ENCODE peak calls at places on chromosomes 1 and 21, in eight cellular contexts. J, P, M, S, N, D, K and V are unnamed samples.

GRCh38 chr1:25685938-25686665 is 69.5 kb downstream of the MAN1C1 start:
- DNase-seq in J (no peak), P (no peak), M (no peak), S (no peak), N (no peak), D (no peak), K (no peak), V (no peak)

GRCh38 chr1:34186741-34187494 is 10.2 kb downstream of the C1orf94 start:
- DNase-seq in J (no peak), P (no peak), M (no peak), S (no peak), N (no peak), D (no peak), K (no peak), V (no peak)

GRCh38 chr21:31728952-31729351 is 3.0 kb downstream of the SCAF4 start:
- DNase-seq in J (no peak), P (no peak), M (no peak), S (no peak), N (peak; percentile 25), D (no peak), K (no peak), V (no peak)

GRCh38 chr21:44880762-44881585 is 7.5 kb upstream of the PTTG1IP start:
- DNase-seq in J (no peak), P (no peak), M (no peak), S (no peak), N (peak; percentile 71), D (no peak), K (peak; percentile 37), V (peak; percentile 74)

GRCh38 chr1:52348704-52349301 is 17.2 kb downstream of the CC2D1B start:
- DNase-seq in J (peak; percentile 82), P (no peak), M (no peak), S (no peak), N (peak; percentile 44), D (no peak), K (peak; percentile 49), V (no peak)

GRCh38 chr1:53585116-53585515 is 125.9 kb downstream of the DMRTB1 start:
- DNase-seq in J (no peak), P (peak; percentile 34), M (no peak), S (no peak), N (peak; percentile 83), D (peak; percentile 26), K (no peak), V (no peak)

GRCh38 chr1:52970149-52970548 is 43.1 kb downstream of the SCP2 start:
- DNase-seq in J (peak; percentile 64), P (no peak), M (no peak), S (no peak), N (peak; percentile 20), D (no peak), K (peak; percentile 51), V (peak; percentile 10)

GRCh38 chr1:65207317-65207716 is 59.3 kb downstream of the AK4 start:
- DNase-seq in J (no peak), P (no peak), M (no peak), S (no peak), N (peak; percentile 17), D (no peak), K (no peak), V (no peak)

GRCh38 chr1:29488086-29488793 is 251.9 kb downstream of the PTPRU start:
- DNase-seq in J (no peak), P (no peak), M (no peak), S (no peak), N (no peak), D (no peak), K (no peak), V (no peak)

GRCh38 chr1:165577707-165578106 is 33.9 kb downstream of the LRRC52 start:
- DNase-seq in J (no peak), P (no peak), M (no peak), S (no peak), N (no peak), D (no peak), K (no peak), V (no peak)

GRCh38 chr1:43049487-43049886 is 90.8 kb upstream of the SLC2A1 start:
- DNase-seq in J (no peak), P (no peak), M (no peak), S (no peak), N (peak; percentile 33), D (no peak), K (no peak), V (no peak)

GRCh38 chr1:13832536-13832935 is 132.5 kb downstream of the PRDM2 start:
- DNase-seq in J (no peak), P (no peak), M (peak; percentile 6), S (no peak), N (no peak), D (no peak), K (no peak), V (no peak)

DNA sequence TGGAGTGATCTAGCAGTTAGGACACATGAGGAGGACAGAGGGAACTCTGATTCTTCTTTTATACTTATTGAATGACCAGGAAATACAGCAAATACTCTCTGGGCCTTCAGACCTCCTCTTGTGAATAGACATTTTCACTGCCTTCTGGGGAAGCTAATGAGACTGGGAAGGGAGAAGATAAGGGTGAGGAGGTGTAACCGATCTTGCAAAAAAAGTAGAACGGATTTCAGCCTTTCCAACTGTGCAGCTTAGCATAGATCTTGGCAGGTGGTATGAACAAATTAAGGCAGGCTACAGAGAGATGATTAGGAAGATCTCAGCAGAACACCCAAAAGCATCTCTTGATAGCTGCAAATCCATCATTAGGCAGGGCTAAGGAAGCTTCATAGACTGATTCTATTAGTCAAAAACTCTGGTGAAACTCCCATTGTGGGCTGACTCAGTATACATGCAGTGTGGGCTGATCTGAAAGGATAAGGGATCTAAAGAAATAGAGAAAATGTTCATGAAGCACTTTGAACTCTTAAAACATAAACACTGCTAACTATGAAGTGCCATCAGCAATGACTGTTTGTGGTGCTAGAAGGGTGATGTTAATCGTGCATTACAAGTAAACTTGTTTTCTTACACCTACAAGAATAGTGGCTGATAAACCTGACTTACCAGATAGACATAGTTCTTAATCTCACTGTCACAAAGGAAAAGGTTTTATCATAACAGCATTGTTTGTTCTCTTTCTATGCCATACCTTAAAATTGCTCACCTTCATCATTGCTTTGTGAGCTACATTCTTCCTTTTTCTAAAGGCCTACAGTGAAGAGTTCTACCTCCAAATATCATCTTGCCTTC is 85.5 kb upstream of the PALMD start:
- DNase-seq in J (no peak), P (no peak), M (no peak), S (no peak), N (no peak), D (no peak), K (peak; percentile 27), V (no peak)
- H3K4me3 ChIP-seq in J (no peak overlapping the region), P (no peak overlapping the region), M (no peak overlapping the region), S (no peak overlapping the region), N (no peak overlapping the region), D (no peak overlapping the region), K (no peak overlapping the region), V (no peak overlapping the region)

GRCh38 chr1:153292185-153292584 is 20.6 kb downstream of the PGLYRP3 start:
- DNase-seq in J (no peak), P (no peak), M (no peak), S (no peak), N (no peak), D (no peak), K (no peak), V (no peak)

GRCh38 chr1:153292740-153293479 is 19.8 kb downstream of the PGLYRP3 start:
- DNase-seq in J (peak; percentile 61), P (no peak), M (no peak), S (no peak), N (no peak), D (no peak), K (peak; percentile 13), V (no peak)

GRCh38 chr1:153291514-153291913 is 21.2 kb downstream of the PGLYRP3 start:
- DNase-seq in J (no peak), P (no peak), M (no peak), S (no peak), N (no peak), D (no peak), K (no peak), V (no peak)

GRCh38 chr1:153293480-153293775 is 19.3 kb downstream of the PGLYRP3 start:
- DNase-seq in J (no peak), P (no peak), M (no peak), S (no peak), N (no peak), D (no peak), K (no peak), V (no peak)

GRCh38 chr1:153288634-153289275 is 24.0 kb downstream of the PGLYRP3 start:
- DNase-seq in J (peak; percentile 75), P (no peak), M (no peak), S (no peak), N (no peak), D (no peak), K (peak; percentile 65), V (no peak)
- TF ChIP-seq CTCF in J (peak; percentile 90), P (no peak), M (no peak), S (peak; percentile 14), N (peak; percentile 34), D (no peak), K (peak; percentile 74), V (peak; percentile 42)

GRCh38 chr21:43744725-43745124 is 25.8 kb downstream of the PDXK start:
- DNase-seq in J (no peak), P (no peak), M (no peak), S (no peak), N (no peak), D (no peak), K (no peak), V (no peak)

GRCh38 chr21:43743934-43744333 is 25.0 kb downstream of the PDXK start:
- DNase-seq in J (no peak), P (no peak), M (no peak), S (no peak), N (no peak), D (no peak), K (no peak), V (no peak)

GRCh38 chr21:43748622-43749021 is 27.5 kb downstream of the CSTB start:
- DNase-seq in J (no peak), P (no peak), M (no peak), S (no peak), N (no peak), D (no peak), K (no peak), V (no peak)

GRCh38 chr21:43749686-43750262 is 26.3 kb downstream of the CSTB start:
- DNase-seq in J (no peak), P (no peak), M (no peak), S (no peak), N (no peak), D (no peak), K (no peak), V (no peak)

GRCh38 chr21:43745772-43746517 is 27.0 kb downstream of the PDXK start:
- DNase-seq in J (no peak), P (no peak), M (no peak), S (no peak), N (no peak), D (no peak), K (peak; percentile 52), V (no peak)
- H3K36me3 ChIP-seq in J (no peaks in the 10 kb centered on the region), P (no peaks in the 10 kb centered on the region), M (no peaks in the 10 kb centered on the region), S (peaks cover 25% of the 10 kb centered on the region), N (peaks cover 67% of the 10 kb centered on the region), D (peaks cover 42% of the 10 kb centered on the region), K (peaks cover 82% of the 10 kb centered on the region), V (peaks cover 12% of the 10 kb centered on the region)

GRCh38 chr1:197198333-197198732 is 51.9 kb upstream of the ASPM start:
- DNase-seq in J (no peak), P (no peak), M (no peak), S (no peak), N (no peak), D (no peak), K (no peak), V (no peak)
- H3K4me3 ChIP-seq in J (peak overlapping the region; percentile 84), P (no peak overlapping the region), M (peak overlapping the region; percentile 1), S (no peak overlapping the region), N (peak overlapping the region; percentile 9), D (peak overlapping the region; percentile 16), K (peak overlapping the region; percentile 70), V (peak overlapping the region; percentile 18)